ENCODE peak calls at places on chromosomes 13 and 19, in eight cellular contexts. One of them, this sample, is unnamed.

GRCh38 chr13:21501709-21502108 is 42.6 kb upstream of the ZDHHC20 start:
- DNase-seq in kidney: no peak
- DNase-seq in tibial artery: no peak
- DNase-seq in adrenal gland: no peak
- DNase-seq in HFF-Myc: no peak
- DNase-seq in heart right ventricle: no peak
- DNase-seq in choroid plexus epithelial cell: no peak
- DNase-seq in fibroblast of the aortic adventitia: no peak
- DNase-seq in this sample: no peak

GRCh38 chr13:106372199-106373160 is 163.0 kb downstream of the EFNB2 start:
- DNase-seq in kidney: no peak
- DNase-seq in tibial artery: no peak
- DNase-seq in adrenal gland: no peak
- DNase-seq in HFF-Myc: no peak
- DNase-seq in heart right ventricle: no peak
- DNase-seq in choroid plexus epithelial cell: peak; percentile 95
- DNase-seq in fibroblast of the aortic adventitia: peak; percentile 90
- DNase-seq in this sample: peak; percentile 61

GRCh38 chr19:5002143-5002542 is 33.2 kb downstream of the KDM4B start:
- DNase-seq in kidney: no peak
- DNase-seq in tibial artery: no peak
- DNase-seq in adrenal gland: peak; percentile 78
- DNase-seq in HFF-Myc: peak; percentile 27
- DNase-seq in heart right ventricle: no peak
- DNase-seq in choroid plexus epithelial cell: peak; percentile 40
- DNase-seq in fibroblast of the aortic adventitia: peak; percentile 69
- DNase-seq in this sample: peak; percentile 68

GRCh38 chr19:33426621-33427475 is 53.3 kb downstream of the CEBPG start:
- DNase-seq in kidney: peak; percentile 51
- DNase-seq in tibial artery: no peak
- DNase-seq in adrenal gland: no peak
- DNase-seq in HFF-Myc: no peak
- DNase-seq in heart right ventricle: no peak
- DNase-seq in choroid plexus epithelial cell: no peak
- DNase-seq in fibroblast of the aortic adventitia: no peak
- DNase-seq in this sample: no peak

GRCh38 chr19:34639491-34640085 is 37.4 kb downstream of the SCGB2B2 start:
- DNase-seq in kidney: no peak
- DNase-seq in tibial artery: no peak
- DNase-seq in adrenal gland: peak; percentile 74
- DNase-seq in HFF-Myc: peak; percentile 12
- DNase-seq in heart right ventricle: peak; percentile 61
- DNase-seq in choroid plexus epithelial cell: peak; percentile 79
- DNase-seq in fibroblast of the aortic adventitia: peak; percentile 73
- DNase-seq in this sample: peak; percentile 42

GRCh38 chr13:92677571-92677970 is 549.0 kb upstream of the GPC6 start:
- DNase-seq in kidney: peak; percentile 4
- DNase-seq in tibial artery: no peak
- DNase-seq in adrenal gland: no peak
- DNase-seq in HFF-Myc: no peak
- DNase-seq in heart right ventricle: no peak
- DNase-seq in choroid plexus epithelial cell: no peak
- DNase-seq in fibroblast of the aortic adventitia: no peak
- DNase-seq in this sample: no peak

GRCh38 chr13:60583196-60583908 is 186.3 kb downstream of the TDRD3 start:
- DNase-seq in kidney: no peak
- DNase-seq in tibial artery: no peak
- DNase-seq in adrenal gland: no peak
- DNase-seq in HFF-Myc: no peak
- DNase-seq in heart right ventricle: peak; percentile 14
- DNase-seq in choroid plexus epithelial cell: peak; percentile 84
- DNase-seq in fibroblast of the aortic adventitia: peak; percentile 87
- DNase-seq in this sample: no peak

GRCh38 chr13:110197471-110197870 is 109.5 kb downstream of the COL4A1 start:
- DNase-seq in kidney: no peak
- DNase-seq in tibial artery: no peak
- DNase-seq in adrenal gland: no peak
- DNase-seq in HFF-Myc: no peak
- DNase-seq in heart right ventricle: no peak
- DNase-seq in choroid plexus epithelial cell: no peak
- DNase-seq in fibroblast of the aortic adventitia: no peak
- DNase-seq in this sample: no peak

GRCh38 chr19:22619371-22619770 is 14.8 kb upstream of the ZNF492 start:
- DNase-seq in kidney: no peak
- DNase-seq in tibial artery: no peak
- DNase-seq in adrenal gland: no peak
- DNase-seq in HFF-Myc: no peak
- DNase-seq in heart right ventricle: peak; percentile 42
- DNase-seq in choroid plexus epithelial cell: no peak
- DNase-seq in fibroblast of the aortic adventitia: no peak
- DNase-seq in this sample: no peak

GRCh38 chr19:32464279-32464678 is 58.7 kb downstream of the DPY19L3 start:
- DNase-seq in kidney: no peak
- DNase-seq in tibial artery: no peak
- DNase-seq in adrenal gland: no peak
- DNase-seq in HFF-Myc: no peak
- DNase-seq in heart right ventricle: no peak
- DNase-seq in choroid plexus epithelial cell: peak; percentile 50
- DNase-seq in fibroblast of the aortic adventitia: peak; percentile 26
- DNase-seq in this sample: peak; percentile 32

GRCh38 chr19:37973666-37974065 is 66.7 kb downstream of the SIPA1L3 start:
- DNase-seq in kidney: no peak
- DNase-seq in tibial artery: peak; percentile 15
- DNase-seq in adrenal gland: no peak
- DNase-seq in HFF-Myc: no peak
- DNase-seq in heart right ventricle: no peak
- DNase-seq in choroid plexus epithelial cell: no peak
- DNase-seq in fibroblast of the aortic adventitia: no peak
- DNase-seq in this sample: no peak

GRCh38 chr19:5697890-5698634 is 8.0 kb downstream of the RPL36 start:
- DNase-seq in kidney: no peak
- DNase-seq in tibial artery: no peak
- DNase-seq in adrenal gland: peak; percentile 64
- DNase-seq in HFF-Myc: no peak
- DNase-seq in heart right ventricle: no peak
- DNase-seq in choroid plexus epithelial cell: no peak
- DNase-seq in fibroblast of the aortic adventitia: no peak
- DNase-seq in this sample: no peak

GRCh38 chr13:53191091-53191490 is 162.5 kb downstream of the OLFM4 start:
- DNase-seq in kidney: no peak
- DNase-seq in tibial artery: no peak
- DNase-seq in adrenal gland: no peak
- DNase-seq in HFF-Myc: no peak
- DNase-seq in heart right ventricle: no peak
- DNase-seq in choroid plexus epithelial cell: no peak
- DNase-seq in fibroblast of the aortic adventitia: no peak
- DNase-seq in this sample: peak; percentile 81

GRCh38 chr13:59970847-59971246 is 192.9 kb downstream of the DIAPH3 start:
- DNase-seq in kidney: no peak
- DNase-seq in tibial artery: no peak
- DNase-seq in adrenal gland: no peak
- DNase-seq in HFF-Myc: no peak
- DNase-seq in heart right ventricle: peak; percentile 7
- DNase-seq in choroid plexus epithelial cell: no peak
- DNase-seq in fibroblast of the aortic adventitia: no peak
- DNase-seq in this sample: no peak

GRCh38 chr13:24220086-24220703 is 59.7 kb downstream of the SPATA13 start:
- DNase-seq in kidney: no peak
- DNase-seq in tibial artery: no peak
- DNase-seq in adrenal gland: peak; percentile 86
- DNase-seq in HFF-Myc: peak; percentile 75
- DNase-seq in heart right ventricle: peak; percentile 70
- DNase-seq in choroid plexus epithelial cell: peak; percentile 93
- DNase-seq in fibroblast of the aortic adventitia: peak; percentile 91
- DNase-seq in this sample: peak; percentile 78

GRCh38 chr13:51523082-51523518 is 61.2 kb upstream of the WDFY2 start:
- DNase-seq in kidney: no peak
- DNase-seq in tibial artery: no peak
- DNase-seq in adrenal gland: peak; percentile 85
- DNase-seq in HFF-Myc: no peak
- DNase-seq in heart right ventricle: no peak
- DNase-seq in choroid plexus epithelial cell: peak; percentile 27
- DNase-seq in fibroblast of the aortic adventitia: peak; percentile 60
- DNase-seq in this sample: peak; percentile 71

GRCh38 chr13:33445024-33445423 is 159.5 kb upstream of the STARD13 start:
- DNase-seq in kidney: no peak
- DNase-seq in tibial artery: no peak
- DNase-seq in adrenal gland: no peak
- DNase-seq in HFF-Myc: no peak
- DNase-seq in heart right ventricle: no peak
- DNase-seq in choroid plexus epithelial cell: no peak
- DNase-seq in fibroblast of the aortic adventitia: no peak
- DNase-seq in this sample: no peak

GRCh38 chr13:113383089-113383488 is 19.2 kb upstream of the GRTP1 start:
- DNase-seq in kidney: no peak
- DNase-seq in tibial artery: peak; percentile 13
- DNase-seq in adrenal gland: peak; percentile 6
- DNase-seq in HFF-Myc: no peak
- DNase-seq in heart right ventricle: no peak
- DNase-seq in choroid plexus epithelial cell: no peak
- DNase-seq in fibroblast of the aortic adventitia: no peak
- DNase-seq in this sample: no peak

GRCh38 chr19:45217193-45217956 is 27.8 kb downstream of the EXOC3L2 start:
- DNase-seq in kidney: peak; percentile 69
- DNase-seq in tibial artery: no peak
- DNase-seq in adrenal gland: no peak
- DNase-seq in HFF-Myc: no peak
- DNase-seq in heart right ventricle: no peak
- DNase-seq in choroid plexus epithelial cell: no peak
- DNase-seq in fibroblast of the aortic adventitia: no peak
- DNase-seq in this sample: no peak

GRCh38 chr13:39284801-39285388 is 246.6 kb downstream of the NHLRC3 start:
- DNase-seq in kidney: no peak
- DNase-seq in tibial artery: no peak
- DNase-seq in adrenal gland: no peak
- DNase-seq in HFF-Myc: no peak
- DNase-seq in heart right ventricle: no peak
- DNase-seq in choroid plexus epithelial cell: peak; percentile 18
- DNase-seq in fibroblast of the aortic adventitia: no peak
- DNase-seq in this sample: no peak

GRCh38 chr13:33869005-33869404 is 51.1 kb downstream of the RFC3 start:
- DNase-seq in kidney: no peak
- DNase-seq in tibial artery: no peak
- DNase-seq in adrenal gland: no peak
- DNase-seq in HFF-Myc: no peak
- DNase-seq in heart right ventricle: no peak
- DNase-seq in choroid plexus epithelial cell: no peak
- DNase-seq in fibroblast of the aortic adventitia: no peak
- DNase-seq in this sample: no peak

GRCh38 chr19:40810160-40810559 is 11.2 kb downstream of the EGLN2 start:
- DNase-seq in kidney: no peak
- DNase-seq in tibial artery: no peak
- DNase-seq in adrenal gland: no peak
- DNase-seq in HFF-Myc: no peak
- DNase-seq in heart right ventricle: no peak
- DNase-seq in choroid plexus epithelial cell: no peak
- DNase-seq in fibroblast of the aortic adventitia: no peak
- DNase-seq in this sample: no peak
- H3K4me3 ChIP-seq in kidney: peak overlapping the region; percentile 19
- H3K4me3 ChIP-seq in tibial artery: peak overlapping the region; percentile 51
- H3K4me3 ChIP-seq in adrenal gland: no peak overlapping the region
- H3K4me3 ChIP-seq in HFF-Myc: peak overlapping the region; percentile 28
- H3K4me3 ChIP-seq in heart right ventricle: peak overlapping the region; percentile 29
- H3K4me3 ChIP-seq in choroid plexus epithelial cell: peak overlapping the region; percentile 23
- H3K4me3 ChIP-seq in fibroblast of the aortic adventitia: peak overlapping the region; percentile 41
- H3K4me3 ChIP-seq in this sample: peak overlapping the region; percentile 43

DNA sequence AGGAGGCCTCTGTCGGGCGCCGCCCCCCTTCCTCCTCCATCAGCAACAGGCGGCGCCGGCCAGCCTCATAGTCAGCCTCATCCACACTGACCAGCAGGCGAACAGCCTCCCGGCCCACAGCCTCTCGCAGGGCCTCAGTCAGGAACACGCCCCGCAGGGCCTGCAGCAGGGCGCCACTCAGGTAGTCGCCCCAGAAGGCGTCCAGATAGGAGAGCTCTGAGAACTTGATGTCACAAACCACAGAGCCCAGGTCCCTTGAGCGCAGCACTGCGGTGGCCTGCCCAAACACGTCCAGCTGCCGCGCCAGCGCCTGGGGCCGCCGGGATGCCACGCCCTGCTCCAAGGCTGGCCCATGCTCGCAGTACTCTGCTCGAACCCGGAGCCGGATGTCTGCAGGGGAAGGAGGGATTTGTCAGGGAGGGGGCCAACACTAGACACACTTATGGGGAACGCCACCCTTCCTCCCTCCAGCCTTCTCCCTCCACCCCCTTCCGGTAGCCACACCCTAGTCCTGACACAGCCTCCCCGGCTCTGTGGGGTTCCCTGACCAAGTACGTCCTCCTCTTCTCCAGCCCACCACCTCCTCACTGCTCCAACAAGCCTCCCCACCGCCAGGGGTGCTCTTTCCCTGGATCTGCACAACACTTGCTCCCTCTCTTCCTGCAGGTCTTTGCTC is 17.9 kb downstream of the DEDD2 start:
- DNase-seq in kidney: peak; percentile 77
- DNase-seq in tibial artery: no peak
- DNase-seq in adrenal gland: peak; percentile 59
- DNase-seq in HFF-Myc: no peak
- DNase-seq in heart right ventricle: peak; percentile 26
- DNase-seq in choroid plexus epithelial cell: no peak
- DNase-seq in fibroblast of the aortic adventitia: no peak
- DNase-seq in this sample: peak; percentile 81
- H3K4me3 ChIP-seq in kidney: no peak overlapping the region
- H3K4me3 ChIP-seq in tibial artery: no peak overlapping the region
- H3K4me3 ChIP-seq in adrenal gland: no peak overlapping the region
- H3K4me3 ChIP-seq in HFF-Myc: no peak overlapping the region
- H3K4me3 ChIP-seq in heart right ventricle: no peak overlapping the region
- H3K4me3 ChIP-seq in choroid plexus epithelial cell: no peak overlapping the region
- H3K4me3 ChIP-seq in fibroblast of the aortic adventitia: no peak overlapping the region
- H3K4me3 ChIP-seq in this sample: no peak overlapping the region

GRCh38 chr19:39334444-39334976 is 1.3 kb downstream of the GMFG start:
- DNase-seq in kidney: no peak
- DNase-seq in tibial artery: no peak
- DNase-seq in adrenal gland: no peak
- DNase-seq in HFF-Myc: no peak
- DNase-seq in heart right ventricle: no peak
- DNase-seq in choroid plexus epithelial cell: no peak
- DNase-seq in fibroblast of the aortic adventitia: no peak
- DNase-seq in this sample: no peak
- H3K4me3 ChIP-seq in kidney: no peak overlapping the region
- H3K4me3 ChIP-seq in tibial artery: no peak overlapping the region
- H3K4me3 ChIP-seq in adrenal gland: no peak overlapping the region
- H3K4me3 ChIP-seq in HFF-Myc: no peak overlapping the region
- H3K4me3 ChIP-seq in heart right ventricle: no peak overlapping the region
- H3K4me3 ChIP-seq in choroid plexus epithelial cell: no peak overlapping the region
- H3K4me3 ChIP-seq in fibroblast of the aortic adventitia: no peak overlapping the region
- H3K4me3 ChIP-seq in this sample: no peak overlapping the region

DNA sequence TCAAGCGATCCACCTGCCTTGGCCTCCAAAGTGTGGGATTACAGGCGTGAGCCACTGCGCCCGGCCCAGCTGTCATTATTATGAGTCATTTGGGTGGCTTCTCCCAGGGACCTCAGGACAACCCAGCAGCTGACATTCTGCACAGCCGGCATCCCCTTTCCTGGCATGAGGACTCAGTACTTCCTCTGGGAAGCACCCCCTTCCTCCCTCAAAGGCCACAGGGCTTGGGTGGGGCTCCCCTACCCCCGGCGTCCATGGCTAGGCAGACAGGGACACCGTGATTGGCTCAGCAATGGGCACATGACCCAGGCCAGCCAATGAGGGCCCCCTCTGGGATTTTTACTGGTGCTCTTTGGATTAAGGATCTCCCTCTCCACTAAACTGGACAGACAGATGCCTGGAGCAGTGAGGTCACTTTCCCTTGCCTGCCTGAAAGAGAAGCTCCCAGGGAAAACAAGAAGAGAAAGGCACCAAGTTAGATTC is 6.0 kb downstream of the KANK2 start:
- DNase-seq in kidney: peak; percentile 91
- DNase-seq in tibial artery: peak; percentile 89
- DNase-seq in adrenal gland: peak; percentile 80
- DNase-seq in HFF-Myc: no peak
- DNase-seq in heart right ventricle: peak; percentile 72
- DNase-seq in choroid plexus epithelial cell: peak; percentile 59
- DNase-seq in fibroblast of the aortic adventitia: peak; percentile 62
- DNase-seq in this sample: no peak
- H3K4me3 ChIP-seq in kidney: no peak overlapping the region
- H3K4me3 ChIP-seq in tibial artery: peak overlapping the region; percentile 2
- H3K4me3 ChIP-seq in adrenal gland: no peak overlapping the region
- H3K4me3 ChIP-seq in HFF-Myc: no peak overlapping the region
- H3K4me3 ChIP-seq in heart right ventricle: no peak overlapping the region
- H3K4me3 ChIP-seq in choroid plexus epithelial cell: no peak overlapping the region
- H3K4me3 ChIP-seq in fibroblast of the aortic adventitia: peak overlapping the region; percentile 28
- H3K4me3 ChIP-seq in this sample: no peak overlapping the region

This sample was measured in bronchial epithelial cell.